ENCODE peak calls at places on chromosomes 13 and 19, in six cellular contexts. Z, Y, A, K, V and E are unnamed samples.

GRCh38 chr13:43977911-43978310 is 98.2 kb downstream of the LACC1 start:
- DNase-seq in Z (no peak), V (no peak), Y (no peak), K (no peak), A (no peak), E (no peak)

GRCh38 chr19:29525901-29526729 is at the start of gene VSTM2B:
- DNase-seq in V (no peak), Y (no peak), Z (no peak), K (no peak), A (peak), E (no peak)

GRCh38 chr19:15276620-15277019 is 44.4 kb upstream of the EPHX3 start:
- DNase-seq in Y (no peak), A (no peak), K (no peak), Z (no peak), V (peak), E (peak)

GRCh38 chr19:15048128-15048527 is 1.2 kb upstream of the CASP14 start:
- DNase-seq in V (no peak), Y (no peak), K (no peak), Z (no peak), A (no peak), E (no peak)

GRCh38 chr13:45872574-45872973 is 21.0 kb upstream of the SIAH3 start:
- DNase-seq in A (no peak), Y (no peak), Z (no peak), V (no peak), K (no peak), E (no peak)

GRCh38 chr19:34254552-34255432 is at the start of gene GARRE1:
- DNase-seq in A (peak), Z (no peak), K (peak), Y (peak), V (no peak), E (peak)

GRCh38 chr19:15815306-15815705 is at the start of gene OR10H1:
- DNase-seq in Y (no peak), K (no peak), V (peak), Z (no peak), A (no peak), E (peak)

GRCh38 chr19:39372047-39372802 is 18.7 kb downstream of the PAF1 start:
- DNase-seq in K (peak), Y (peak), Z (peak), V (peak), A (no peak), E (no peak)

GRCh38 chr19:34556500-34556899 is 74.9 kb downstream of the WTIP start:
- DNase-seq in A (no peak), Y (no peak), V (peak), K (no peak), Z (no peak), E (no peak)

GRCh38 chr19:52992109-52993004 is 21.4 kb upstream of the ERVV-1 start:
- DNase-seq in A (no peak), Y (peak), Z (no peak), V (no peak), K (peak), E (no peak)

GRCh38 chr19:58007285-58007684 is 4.7 kb upstream of the ZNF606 start:
- DNase-seq in Z (no peak), Y (no peak), V (no peak), K (no peak), A (no peak), E (no peak)

GRCh38 chr19:12833747-12834417 is 497 bp downstream of the RTBDN start:
- DNase-seq in K (no peak), V (no peak), Z (no peak), A (peak), Y (no peak), E (peak)

GRCh38 chr19:48466571-48467325 is 2.4 kb upstream of the CYTH2 start:
- DNase-seq in Z (peak), Y (no peak), V (peak), K (no peak), A (no peak), E (no peak)

GRCh38 chr13:42113478-42113877 is 65.0 kb downstream of the DGKH start:
- DNase-seq in K (no peak), Y (no peak), A (no peak), V (no peak), Z (no peak), E (no peak)

GRCh38 chr13:36190771-36191170 is 23.6 kb downstream of the SOHLH2 start:
- DNase-seq in Y (no peak), Z (no peak), A (no peak), V (no peak), K (no peak), E (no peak)

GRCh38 chr13:36192166-36192565 is 22.2 kb downstream of the SOHLH2 start:
- DNase-seq in Z (no peak), A (no peak), Y (no peak), V (no peak), K (no peak), E (no peak)

GRCh38 chr13:36188446-36188845 is 25.9 kb downstream of the SOHLH2 start:
- DNase-seq in V (no peak), Y (no peak), Z (no peak), A (no peak), K (no peak), E (no peak)

DNA sequence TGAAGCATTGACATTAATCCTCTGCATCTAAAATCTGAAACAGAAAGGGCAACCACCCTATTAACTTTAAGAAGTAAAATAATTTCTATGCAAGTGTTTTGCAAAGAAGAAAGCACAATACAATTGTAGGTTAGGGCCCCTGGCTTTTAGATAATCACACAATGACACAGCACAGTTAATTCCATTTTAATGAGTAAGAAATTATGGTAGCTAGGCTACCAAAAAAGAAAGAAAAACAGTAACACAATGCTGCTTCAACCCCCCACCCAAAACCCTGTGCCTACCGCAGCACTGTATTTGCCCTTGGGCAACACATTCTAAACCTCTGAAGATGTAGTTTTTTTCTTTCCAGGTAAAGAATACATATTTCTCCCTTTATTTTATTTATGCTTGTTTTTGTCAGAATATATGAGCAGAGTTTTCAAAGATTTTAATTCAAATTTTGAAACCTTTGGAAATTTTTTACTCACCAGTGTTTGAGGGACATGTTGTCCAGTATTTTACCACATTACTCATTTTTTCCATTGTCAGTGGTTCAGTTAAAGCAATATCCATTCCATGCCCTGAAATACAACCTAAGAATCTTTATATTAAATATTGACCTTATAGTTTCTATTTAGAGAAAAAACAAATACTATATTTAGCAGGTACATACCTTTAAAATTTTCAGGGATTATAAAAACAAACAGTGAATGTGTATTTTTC is 21.1 kb downstream of the SOHLH2 start:
- DNase-seq in Y (no peak), V (peak), Z (no peak), K (no peak), A (no peak), E (peak)
- H3K27ac ChIP-seq in Y (no peak), V (peak), Z (no peak), K (no peak), A (no peak), E (no peak)

GRCh38 chr19:50205681-50206138 is 2.3 kb downstream of the MYH14 start:
- DNase-seq in Z (no peak), V (no peak), A (no peak), Y (no peak), K (no peak), E (no peak)
- H3K27ac ChIP-seq in Z (no peak), V (no peak), A (no peak), Y (peak), K (no peak), E (no peak)

GRCh38 chr19:55247621-55248099 is 11.2 kb downstream of the PPP6R1 start:
- DNase-seq in Y (peak), V (peak), K (no peak), A (no peak), Z (no peak), E (peak)
- H3K27ac ChIP-seq in Y (peak), V (peak), K (no peak), A (no peak), Z (no peak), E (peak)

GRCh38 chr19:2618611-2619010 is 83.9 kb downstream of the GNG7 start:
- DNase-seq in A (peak), Y (peak), V (peak), K (no peak), Z (no peak), E (peak)

GRCh38 chr19:2617393-2618165 is 84.9 kb downstream of the GNG7 start:
- DNase-seq in Z (no peak), Y (no peak), A (no peak), V (no peak), K (no peak), E (no peak)

GRCh38 chr19:2615782-2616181 is 86.7 kb downstream of the GNG7 start:
- DNase-seq in V (no peak), A (peak), Y (peak), K (no peak), Z (no peak), E (no peak)

GRCh38 chr19:2619076-2619475 is 83.4 kb downstream of the GNG7 start:
- DNase-seq in Z (no peak), K (no peak), Y (no peak), A (no peak), V (no peak), E (no peak)

DNA sequence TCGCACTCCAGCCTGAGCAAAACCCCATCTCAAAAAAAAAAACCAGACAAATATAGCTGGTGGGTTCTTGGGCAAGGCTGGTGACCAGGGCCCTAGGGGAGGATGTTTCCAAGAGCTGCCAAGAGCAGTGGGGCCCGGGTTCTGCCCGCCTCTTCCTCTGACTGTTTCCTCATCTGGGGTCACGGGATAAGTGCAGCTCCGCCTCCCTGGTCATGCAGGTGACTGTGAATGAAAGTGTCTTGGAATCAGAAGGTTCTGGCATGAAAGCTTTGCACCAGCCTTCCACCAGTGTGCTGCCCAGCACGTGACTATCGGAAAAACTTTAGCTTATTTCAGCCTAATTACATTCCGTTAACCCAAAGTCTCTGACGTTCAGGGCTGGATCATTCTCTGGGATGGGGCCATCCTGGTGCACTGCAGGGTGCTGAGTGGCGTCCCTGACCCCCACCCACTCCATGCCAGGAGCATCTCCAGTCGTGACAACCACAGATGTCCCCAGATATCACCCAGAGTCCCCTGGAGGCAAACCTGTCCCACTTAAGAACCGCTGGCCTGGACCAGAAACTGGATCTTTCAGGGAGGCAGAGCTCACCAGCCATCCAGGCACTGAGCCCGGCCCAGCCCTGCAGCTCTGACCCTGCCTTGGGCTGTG is 85.6 kb downstream of the GNG7 start:
- DNase-seq in A (peak), K (no peak), Z (no peak), Y (peak), V (no peak), E (no peak)
- H3K27ac ChIP-seq in A (no peak), K (no peak), Z (no peak), Y (no peak), V (no peak), E (peak)

GRCh38 chr19:46906221-46906620 is 45.4 kb downstream of the ARHGAP35 start:
- DNase-seq in Y (no peak), K (no peak), V (no peak), A (no peak), Z (no peak), E (no peak)

GRCh38 chr19:46902402-46902766 is 41.6 kb downstream of the ARHGAP35 start:
- DNase-seq in Z (no peak), A (no peak), Y (no peak), V (peak), K (no peak), E (peak)

GRCh38 chr19:46901701-46902401 is 41.1 kb downstream of the ARHGAP35 start:
- DNase-seq in K (no peak), V (peak), A (no peak), Z (no peak), Y (no peak), E (peak)

GRCh38 chr19:46903458-46903857 is 42.7 kb downstream of the ARHGAP35 start:
- DNase-seq in V (no peak), Z (no peak), K (no peak), A (no peak), Y (no peak), E (no peak)

DNA sequence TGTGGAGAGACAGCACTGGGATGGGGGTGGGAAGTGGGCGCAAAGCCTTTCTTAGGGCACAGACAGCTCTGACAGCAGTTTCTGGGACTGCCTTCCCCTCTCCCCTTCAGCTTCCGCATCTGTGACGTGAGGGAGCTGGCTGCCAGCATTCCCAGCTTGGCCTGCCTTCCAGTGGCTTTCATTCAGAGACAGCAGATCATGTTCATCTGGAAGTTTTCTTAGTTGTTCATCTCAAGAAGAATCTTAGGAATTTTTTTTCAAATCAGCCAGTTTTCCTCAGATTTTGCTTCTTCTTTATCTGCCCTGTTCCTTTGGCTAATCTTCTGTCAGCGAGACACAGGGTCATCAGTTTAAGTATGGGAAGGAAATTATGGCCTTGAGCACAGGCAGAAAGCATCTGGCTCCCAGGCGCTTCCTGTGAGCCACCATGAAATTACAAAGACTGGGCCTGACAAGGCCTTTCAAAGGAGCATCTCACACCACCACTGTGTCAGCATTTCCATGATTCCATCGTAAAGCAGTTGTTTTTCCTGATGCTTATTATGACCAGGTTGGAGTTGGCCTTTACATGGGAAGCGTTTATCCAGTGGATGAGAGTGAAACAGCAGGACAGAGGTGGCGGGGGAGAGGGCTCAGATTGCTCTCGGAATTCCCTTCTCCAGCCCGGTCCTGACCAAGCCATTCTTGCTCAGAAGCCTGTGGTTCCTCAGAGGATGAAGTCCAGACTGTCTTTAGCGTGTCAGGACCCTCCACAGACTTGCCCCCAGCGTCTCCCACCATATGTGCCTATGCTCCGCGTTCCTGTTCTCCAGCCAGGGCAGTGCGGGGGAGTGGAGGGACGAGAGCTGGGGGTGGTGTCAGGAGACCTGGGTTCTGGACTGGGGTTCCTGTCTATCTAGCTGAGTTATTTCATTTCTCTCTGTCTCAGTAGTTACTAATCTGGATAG is 43.6 kb downstream of the ARHGAP35 start:
- DNase-seq in Z (peak), Y (peak), A (no peak), V (no peak), K (peak), E (no peak)
- H3K27ac ChIP-seq in Z (peak), Y (peak), A (no peak), V (no peak), K (peak), E (peak)

GRCh38 chr19:3136684-3137055 is 837 bp downstream of the GNA15 start:
- DNase-seq in V (peak), A (no peak), Y (no peak), Z (no peak), K (no peak), E (peak)

GRCh38 chr19:3138268-3138667 is 2.4 kb downstream of the GNA15 start:
- DNase-seq in K (no peak), Z (no peak), Y (no peak), V (no peak), A (no peak), E (no peak)

GRCh38 chr19:3135961-3136683 is at the start of gene GNA15:
- DNase-seq in V (peak), A (no peak), Y (no peak), K (no peak), Z (no peak), E (peak)

GRCh38 chr19:3133793-3134116 is 2.1 kb upstream of the GNA15 start:
- DNase-seq in Y (no peak), A (no peak), V (no peak), K (no peak), Z (no peak), E (no peak)

GRCh38 chr19:3137139-3137538 is 1.3 kb downstream of the GNA15 start:
- DNase-seq in K (peak), A (no peak), V (no peak), Y (no peak), Z (no peak), E (no peak)
- H3K27ac ChIP-seq in K (peak), A (no peak), V (peak), Y (peak), Z (no peak), E (peak)